ENCODE peak calls at places on chromosomes 11 and 22, in six cellular contexts. Y is trophoblast cell, D is mesenchymal stem cell, W is neuronal stem cell, A is H9, L is IMR-90. S is an unnamed sample. For H3K4me1, the result is how much of the 10 kb centered on the place peaks cover.

GRCh38 chr22:24398409-24398808 is 29.0 kb upstream of the ADORA2A start:
- DNase-seq in Y (no peak), D (peak), W (no peak), A (no peak), L (peak), S (no peak)

GRCh38 chr22:22395230-22395629 is 113.3 kb downstream of the ZNF280B start:
- DNase-seq in Y (no peak), D (no peak), W (no peak), A (no peak), L (no peak), S (no peak)

GRCh38 chr11:27204527-27204926 is 158.5 kb downstream of the CCDC34 start:
- DNase-seq in Y (peak), D (no peak), W (no peak), A (peak), L (no peak), S (no peak)

GRCh38 chr11:22192642-22193347 is at the start of gene ANO5:
- DNase-seq in Y (peak), D (no peak), W (peak), A (peak), L (no peak), S (peak)

GRCh38 chr11:46238967-46239800 is 38.3 kb upstream of the CREB3L1 start:
- DNase-seq in Y (peak), D (peak), W (peak), A (peak), L (peak), S (peak)

GRCh38 chr22:49207008-49207775 is 620.5 kb downstream of the BRD1 start:
- DNase-seq in Y (no peak), D (no peak), W (no peak), A (peak), L (no peak), S (no peak)

GRCh38 chr11:65019824-65020223 is 5.9 kb downstream of the ARL2 start:
- DNase-seq in Y (no peak), D (no peak), W (no peak), A (no peak), L (no peak), S (no peak)

GRCh38 chr11:127993788-127994187 is 593.6 kb downstream of the ETS1 start:
- DNase-seq in Y (no peak), D (no peak), W (no peak), A (peak), L (no peak), S (peak)

GRCh38 chr22:46183733-46184132 is 33.4 kb downstream of the PPARA start:
- DNase-seq in Y (no peak), D (peak), W (no peak), A (no peak), L (no peak), S (no peak)

GRCh38 chr11:128548655-128549255 is 38.6 kb downstream of the ETS1 start:
- DNase-seq in Y (no peak), D (peak), W (no peak), A (no peak), L (peak), S (peak)

GRCh38 chr22:45246060-45246985 is 5.6 kb upstream of the KIAA0930 start:
- DNase-seq in Y (peak), D (peak), W (no peak), A (no peak), L (peak), S (peak)

GRCh38 chr11:114131366-114131963 is 72.0 kb downstream of the ZBTB16 start:
- DNase-seq in Y (no peak), D (peak), W (no peak), A (no peak), L (no peak), S (no peak)

GRCh38 chr11:5083602-5084001 is 14.2 kb downstream of the OR52E1 start:
- DNase-seq in Y (no peak), D (no peak), W (no peak), A (no peak), L (no peak), S (no peak)

GRCh38 chr11:26599421-26599820 is 27.4 kb upstream of the MUC15 start:
- DNase-seq in Y (peak), D (peak), W (no peak), A (no peak), L (no peak), S (no peak)

GRCh38 chr22:30267382-30268302 is 991 bp upstream of the OSM start:
- DNase-seq in Y (no peak), D (no peak), W (no peak), A (no peak), L (no peak), S (no peak)

GRCh38 chr22:17804331-17805080 is 30.2 kb upstream of the BID start:
- DNase-seq in Y (peak), D (no peak), W (no peak), A (no peak), L (no peak), S (peak)

GRCh38 chr11:83681944-83682644 is 395.9 kb upstream of the CCDC90B start:
- DNase-seq in Y (no peak), D (no peak), W (no peak), A (no peak), L (no peak), S (no peak)

GRCh38 chr22:21936151-21936778 is 16.4 kb downstream of the PPM1F start:
- DNase-seq in Y (peak), D (no peak), W (no peak), A (no peak), L (peak), S (no peak)

GRCh38 chr22:31206896-31207687 is 5.0 kb upstream of the LIMK2 start:
- DNase-seq in Y (peak), D (no peak), W (no peak), A (no peak), L (no peak), S (no peak)

GRCh38 chr11:45856044-45856468 is 8.8 kb downstream of the CRY2 start:
- DNase-seq in Y (no peak), D (peak), W (no peak), A (no peak), L (peak), S (no peak)

GRCh38 chr22:44188986-44189630 is 8.4 kb downstream of the PARVG start:
- DNase-seq in Y (no peak), D (no peak), W (no peak), A (no peak), L (no peak), S (no peak)

GRCh38 chr22:27760474-27760873 is 41.1 kb downstream of the MN1 start:
- DNase-seq in Y (no peak), D (no peak), W (no peak), A (no peak), L (no peak), S (no peak)

GRCh38 chr22:41816871-41817270 is 16.0 kb upstream of the SREBF2 start:
- DNase-seq in Y (peak), D (no peak), W (no peak), A (no peak), L (no peak), S (no peak)

GRCh38 chr11:102139081-102139498 is 28.8 kb downstream of the YAP1 start:
- DNase-seq in Y (peak), D (peak), W (no peak), A (no peak), L (peak), S (peak)

GRCh38 chr11:102138677-102139076 is 28.4 kb downstream of the YAP1 start:
- DNase-seq in Y (peak), D (peak), W (no peak), A (no peak), L (peak), S (no peak)

GRCh38 chr11:102134597-102134996 is 24.4 kb downstream of the YAP1 start:
- DNase-seq in Y (no peak), D (no peak), W (no peak), A (no peak), L (no peak), S (no peak)

GRCh38 chr11:102135256-102135655 is 25.0 kb downstream of the YAP1 start:
- DNase-seq in Y (no peak), D (no peak), W (no peak), A (no peak), L (no peak), S (no peak)

GRCh38 chr11:102138223-102138622 is 28.0 kb downstream of the YAP1 start:
- DNase-seq in Y (peak), D (peak), W (no peak), A (no peak), L (no peak), S (no peak)
- H3K4me1 ChIP-seq in Y (under half), D (under half), W (under half), A (under half), L (under half), S (under half)

GRCh38 chr22:39444937-39445465 is 11.8 kb upstream of the MGAT3 start:
- DNase-seq in Y (no peak), D (no peak), W (no peak), A (no peak), L (no peak), S (no peak)
- H3K4ac ChIP-seq in Y (no peak), D (no peak), W (no peak), A (no peak), L (no peak), S (no peak)

DNA sequence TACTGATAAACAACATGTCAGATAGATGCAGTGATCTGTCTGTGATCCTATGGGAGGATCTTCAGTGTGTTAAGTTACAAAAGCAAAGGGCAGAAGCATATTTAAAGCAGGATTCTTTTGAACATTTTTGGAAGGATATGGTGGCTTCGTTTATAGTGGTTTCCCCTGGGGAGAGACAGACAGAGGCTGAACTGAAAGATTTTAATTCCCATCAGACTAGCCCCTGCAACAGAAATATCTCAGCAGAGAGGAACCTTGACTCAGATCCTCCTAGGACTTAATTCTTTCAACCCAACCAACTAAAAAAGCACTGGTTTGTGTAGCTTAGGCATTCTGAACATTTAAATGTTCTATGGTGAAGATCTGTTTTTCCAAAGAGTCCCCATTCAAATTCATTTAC is 5.7 kb downstream of the CLTCL1 start:
- DNase-seq in Y (no peak), D (no peak), W (no peak), A (no peak), L (no peak), S (no peak)
- H3K4me1 ChIP-seq in Y (under half), D (under half), W (under half), A (under half), L (under half), S (under half)

GRCh38 chr11:287821-288327 is 1.1 kb upstream of the PGGHG start:
- DNase-seq in Y (no peak), D (no peak), W (no peak), A (peak), L (no peak), S (no peak)

GRCh38 chr11:290621-291231 is 1.8 kb downstream of the PGGHG start:
- DNase-seq in Y (no peak), D (no peak), W (no peak), A (no peak), L (no peak), S (no peak)

GRCh38 chr11:289706-290620 is 1.0 kb downstream of the PGGHG start:
- DNase-seq in Y (no peak), D (no peak), W (no peak), A (peak), L (no peak), S (no peak)

GRCh38 chr11:289145-289705 is 299 bp downstream of the PGGHG start:
- DNase-seq in Y (no peak), D (no peak), W (no peak), A (no peak), L (no peak), S (no peak)

GRCh38 chr11:288328-289144 is at the start of gene PGGHG:
- DNase-seq in Y (peak), D (peak), W (no peak), A (peak), L (no peak), S (no peak)
- H3K4ac ChIP-seq in Y (peak), D (peak), W (peak), A (no peak), L (peak), S (peak)

GRCh38 chr11:2579315-2580060 is 120.3 kb downstream of the KCNQ1OT1 start:
- DNase-seq in Y (no peak), D (no peak), W (no peak), A (peak), L (no peak), S (peak)
- H3K4me1 ChIP-seq in Y (under half), D (under half), W (under half), A (under half), L (under half), S (under half)

GRCh38 chr11:108063410-108063809 is 54.7 kb downstream of the CUL5 start:
- DNase-seq in Y (no peak), D (no peak), W (no peak), A (no peak), L (no peak), S (no peak)
- H3K4ac ChIP-seq in Y (no peak), D (no peak), W (no peak), A (no peak), L (no peak), S (no peak)

DNA sequence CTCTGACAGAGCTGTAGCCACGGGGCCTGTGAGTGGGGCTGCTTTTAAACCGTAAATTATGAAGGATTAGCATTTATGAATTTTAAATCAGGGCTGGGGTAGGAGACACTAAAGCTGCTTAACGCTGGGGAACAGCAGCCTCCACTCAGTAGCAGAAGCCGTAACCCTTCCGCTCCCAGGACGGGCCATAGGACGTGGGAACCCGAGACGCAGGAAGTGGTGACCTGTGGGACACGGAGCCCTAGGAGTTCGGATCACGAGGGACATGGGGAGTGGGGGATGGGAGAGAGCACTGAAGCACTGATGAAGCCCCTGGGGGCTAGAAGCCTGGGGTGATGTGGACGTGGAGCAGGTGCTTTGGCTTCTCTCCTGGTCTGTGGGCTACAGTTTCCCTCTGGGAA is 66.3 kb upstream of the LMO1 start:
- DNase-seq in Y (no peak), D (no peak), W (no peak), A (peak), L (no peak), S (no peak)
- H3K4me1 ChIP-seq in Y (under half), D (under half), W (under half), A (under half), L (under half), S (under half)

GRCh38 chr11:133064152-133064877 is 468.0 kb downstream of the OPCML start:
- DNase-seq in Y (no peak), D (peak), W (peak), A (peak), L (peak), S (peak)
- H3K4ac ChIP-seq in Y (no peak), D (no peak), W (no peak), A (no peak), L (no peak), S (no peak)

S was measured in mesendoderm.